ENCODE peak calls at places on chromosome 16, in seven cellular contexts. T is AG04450, S is PC-9, Q is BJ, E is fibroblast of lung, D is heart left ventricle, X is IMR-90. A is an unnamed sample.

GRCh38 chr16:84503751-84504395 is 586 bp downstream of the MEAK7 start:
- DNase-seq in T (no peak), S (peak; percentile 64), Q (no peak), E (no peak), D (no peak), X (peak; percentile 55), A (no peak)

GRCh38 chr16:86805210-86805609 is 226.9 kb downstream of the FOXL1 start:
- DNase-seq in T (no peak), S (no peak), Q (no peak), E (no peak), D (no peak), X (no peak), A (no peak)

GRCh38 chr16:11635127-11635652 is 33.1 kb upstream of the SNN start:
- DNase-seq in T (no peak), S (no peak), Q (no peak), E (no peak), D (no peak), X (no peak), A (no peak)

GRCh38 chr16:85220125-85220839 is 108.0 kb upstream of the CIBAR2 start:
- DNase-seq in T (peak; percentile 77), S (no peak), Q (peak; percentile 44), E (peak; percentile 96), D (peak; percentile 86), X (peak; percentile 85), A (peak; percentile 58)

GRCh38 chr16:49788936-49789335 is 67.0 kb downstream of the ZNF423 start:
- DNase-seq in T (no peak), S (no peak), Q (no peak), E (no peak), D (no peak), X (no peak), A (no peak)

GRCh38 chr16:51449441-51449840 is 298.4 kb upstream of the SALL1 start:
- DNase-seq in T (no peak), S (no peak), Q (no peak), E (no peak), D (no peak), X (no peak), A (no peak)

GRCh38 chr16:80463303-80463702 is 77.5 kb upstream of the DYNLRB2 start:
- DNase-seq in T (no peak), S (no peak), Q (no peak), E (no peak), D (no peak), X (no peak), A (no peak)

GRCh38 chr16:84524346-84524920 is 20.0 kb upstream of the MEAK7 start:
- DNase-seq in T (no peak), S (no peak), Q (no peak), E (no peak), D (no peak), X (no peak), A (no peak)

GRCh38 chr16:77496934-77497333 is 62.1 kb upstream of the ADAMTS18 start:
- DNase-seq in T (no peak), S (no peak), Q (no peak), E (no peak), D (no peak), X (no peak), A (no peak)

GRCh38 chr16:27215660-27216059 is 12.3 kb downstream of the KDM8 start:
- DNase-seq in T (no peak), S (no peak), Q (no peak), E (no peak), D (no peak), X (no peak), A (no peak)

GRCh38 chr16:89097528-89097846 is 3.8 kb downstream of the ACSF3 start:
- DNase-seq in T (no peak), S (no peak), Q (no peak), E (no peak), D (no peak), X (no peak), A (no peak)

GRCh38 chr16:72997141-72997542 is 50.8 kb downstream of the ZFHX3 start:
- DNase-seq in T (no peak), S (peak; percentile 99), Q (no peak), E (peak; percentile 84), D (no peak), X (peak; percentile 18), A (peak; percentile 85)

GRCh38 chr16:58814348-58814801 is 80.3 kb upstream of the GOT2 start:
- DNase-seq in T (peak; percentile 2), S (no peak), Q (peak; percentile 4), E (peak; percentile 56), D (peak; percentile 32), X (peak; percentile 30), A (no peak)

GRCh38 chr16:59252317-59252716 is 518.2 kb upstream of the GOT2 start:
- DNase-seq in T (no peak), S (no peak), Q (no peak), E (no peak), D (no peak), X (no peak), A (no peak)

GRCh38 chr16:11907160-11907970 is 8.4 kb downstream of the GSPT1 start:
- DNase-seq in T (no peak), S (no peak), Q (no peak), E (no peak), D (no peak), X (no peak), A (no peak)

DNA sequence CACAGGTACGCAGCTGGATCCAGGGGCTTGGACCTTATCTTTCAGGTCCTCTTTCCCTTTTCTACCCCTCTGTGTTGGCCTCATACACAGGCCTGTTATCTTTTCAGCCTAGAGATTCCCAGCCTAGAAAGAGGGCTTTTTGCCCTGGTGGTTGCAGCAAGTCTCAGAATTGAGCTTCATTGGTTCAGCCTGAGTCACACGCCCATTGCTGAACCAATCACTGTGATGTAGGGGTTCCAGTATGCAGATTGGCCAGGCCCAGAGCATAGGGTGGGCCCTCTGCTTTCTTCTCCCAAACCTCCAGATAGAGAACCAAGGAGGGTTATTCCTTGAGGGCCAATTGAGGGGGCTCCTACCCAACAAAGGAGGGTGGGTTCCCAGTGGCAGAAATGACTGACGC is 32.8 kb downstream of the GPT2 start:
- DNase-seq in T (no peak), S (no peak), Q (no peak), E (no peak), D (no peak), X (peak; percentile 15), A (no peak)
- H3K4me3 ChIP-seq in T (no peak overlapping the region), S (no peak overlapping the region), Q (no peak overlapping the region), E (no peak overlapping the region), D (no peak overlapping the region), X (no peak overlapping the region), A (no peak overlapping the region)

DNA sequence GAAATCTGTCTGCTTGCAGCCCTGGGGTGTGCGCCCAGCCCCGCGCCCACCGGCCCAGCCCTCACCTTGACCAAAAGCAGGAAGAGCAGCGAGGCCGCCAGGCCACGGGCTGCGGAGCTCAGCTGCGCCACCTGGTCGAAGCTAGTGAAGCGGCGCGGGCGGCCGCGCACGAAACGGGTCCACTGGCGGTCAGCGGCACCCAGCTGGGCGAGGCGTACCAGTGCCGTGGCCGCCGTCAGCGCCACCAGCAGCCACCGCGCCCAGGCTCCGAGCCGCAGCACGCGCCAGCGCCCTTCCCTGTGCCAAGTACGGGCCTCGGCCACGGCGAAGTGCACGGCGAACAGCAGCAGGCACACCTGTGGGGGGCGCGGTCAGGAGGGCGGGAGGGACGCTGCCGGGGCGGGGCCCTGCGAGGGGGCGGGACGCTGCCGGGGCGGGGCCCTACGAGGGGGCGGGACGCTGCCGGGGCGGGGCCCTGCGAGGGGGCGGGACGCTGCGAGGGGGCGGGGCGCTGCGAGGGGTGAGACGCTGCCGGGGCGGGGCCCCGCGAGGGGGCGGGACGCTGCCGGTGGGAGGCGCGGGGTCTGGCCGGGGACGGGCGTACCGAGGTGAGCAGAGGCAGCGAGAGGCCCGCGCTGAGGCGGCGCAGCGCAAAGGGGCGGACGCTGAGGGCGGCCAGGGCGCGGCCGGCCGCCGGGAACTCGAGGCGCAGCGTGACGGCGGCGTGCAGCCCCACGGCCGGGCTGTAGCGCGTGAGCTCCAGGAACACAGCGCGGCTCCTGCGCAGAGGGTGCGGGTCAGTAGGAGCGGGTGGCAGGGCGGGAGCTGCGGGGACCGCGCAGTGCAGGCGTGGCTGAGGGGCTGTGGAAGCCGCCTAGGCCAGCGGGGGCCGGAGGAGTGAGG is 43.3 kb downstream of the TSC2 start:
- DNase-seq in T (no peak), S (peak; percentile 62), Q (no peak), E (peak; percentile 54), D (no peak), X (no peak), A (no peak)
- TF ChIP-seq CTCF in T (no peak), S (peak; percentile 55), Q (no peak), E (no peak), D (peak; percentile 35), X (no peak), A (no peak)

DNA sequence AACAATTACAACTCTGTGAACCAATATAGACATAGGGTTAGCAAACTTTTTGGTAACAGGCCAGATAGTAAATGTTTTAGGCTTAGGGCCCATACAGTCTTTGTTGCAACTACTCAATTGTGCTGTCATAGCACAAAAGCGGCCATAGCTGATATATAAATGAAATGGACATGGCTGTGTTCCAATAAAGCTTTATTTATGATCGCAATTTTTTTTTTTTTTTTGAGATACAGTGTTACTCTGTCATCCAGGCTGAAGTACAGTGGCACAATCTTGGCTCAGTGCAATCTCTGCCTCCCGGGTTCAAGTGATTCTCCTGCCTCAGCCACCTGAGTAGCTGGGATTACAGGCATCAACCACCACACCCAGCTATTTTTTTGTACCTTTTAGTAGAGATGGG is 16.4 kb downstream of the XYLT1 start:
- DNase-seq in T (no peak), S (no peak), Q (no peak), E (no peak), D (no peak), X (no peak), A (no peak)
- H3K4me3 ChIP-seq in T (no peak overlapping the region), S (no peak overlapping the region), Q (no peak overlapping the region), E (no peak overlapping the region), D (no peak overlapping the region), X (no peak overlapping the region), A (no peak overlapping the region)

GRCh38 chr16:20944861-20945390 is 44.4 kb downstream of the LYRM1 start:
- DNase-seq in T (no peak), S (no peak), Q (no peak), E (peak; percentile 19), D (no peak), X (peak; percentile 16), A (no peak)
- TF ChIP-seq CTCF in T (no peak), S (no peak), Q (no peak), E (no peak), D (peak; percentile 34), X (no peak), A (no peak)

DNA sequence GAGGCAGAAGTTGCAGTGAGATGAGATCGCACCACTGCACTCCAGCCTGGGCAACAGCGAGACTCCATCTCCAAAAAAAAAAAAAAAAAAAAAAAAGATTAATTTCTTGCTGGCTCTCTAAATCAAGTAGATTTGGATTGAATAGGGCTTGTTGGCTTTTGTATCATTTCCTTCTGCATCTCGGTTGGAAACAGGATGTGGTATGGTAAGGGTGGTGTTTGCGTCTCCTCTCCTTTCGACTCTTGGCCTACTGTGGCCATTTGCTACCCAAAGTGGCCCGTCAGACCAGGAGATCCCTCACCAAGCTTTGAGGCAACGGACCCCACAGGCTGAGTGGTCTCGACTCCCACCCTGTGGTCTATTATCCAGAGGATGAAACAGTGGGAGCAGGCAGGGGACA is 168.0 kb upstream of the IRX3 start:
- DNase-seq in T (no peak), S (no peak), Q (no peak), E (no peak), D (no peak), X (no peak), A (no peak)
- H3K4me3 ChIP-seq in T (no peak overlapping the region), S (no peak overlapping the region), Q (no peak overlapping the region), E (no peak overlapping the region), D (no peak overlapping the region), X (no peak overlapping the region), A (no peak overlapping the region)

GRCh38 chr16:4352843-4353242 is 1.7 kb upstream of the PAM16 start:
- DNase-seq in T (no peak), S (no peak), Q (no peak), E (no peak), D (no peak), X (no peak), A (no peak)
- TF ChIP-seq CTCF in T (no peak), S (no peak), Q (no peak), E (no peak), D (no peak), X (no peak), A (no peak)

GRCh38 chr16:154223-155030 is 2.0 kb downstream of the HBZ start:
- DNase-seq in T (no peak), S (no peak), Q (no peak), E (peak; percentile 26), D (peak; percentile 32), X (peak; percentile 25), A (no peak)
- H3K4me3 ChIP-seq in T (peak overlapping the region; percentile 60), S (peak overlapping the region; percentile 59), Q (peak overlapping the region; percentile 46), E (peak overlapping the region; percentile 54), D (peak overlapping the region; percentile 26), X (peak overlapping the region; percentile 22), A (peak overlapping the region; percentile 52)